ENCODE peak calls at places on chromosomes 5 and 9, in six cellular contexts. N is natural killer cell treated with Interleukin-12 subunit alpha and Interleukin-12 subunit beta and Interleukin-15 and Interleukin-18, amount 100 ng/mL, for 72 hours; K is amniotic stem cell; Z is HepG2; S is cardiac fibroblast; C is kidney glomerular epithelial cell. F is an unnamed sample.
A peak's percentile ranks its signal among the peaks of the same experiment; 100 is the strongest.

GRCh38 chr5:77423022-77423750 is 68.9 kb downstream of the WDR41 start:
- DNase-seq in N (no peak), K (no peak), Z (no peak), S (no peak), C (peak; percentile 22), F (no peak)

GRCh38 chr9:38017149-38017884 is 51.7 kb downstream of the SHB start:
- DNase-seq in N (no peak), K (no peak), Z (no peak), S (peak; percentile 72), C (peak; percentile 81), F (no peak)

GRCh38 chr5:106374956-106375355 is 1295.8 kb downstream of the EFNA5 start:
- DNase-seq in N (no peak), K (no peak), Z (no peak), S (peak; percentile 8), C (no peak), F (no peak)

GRCh38 chr5:107817951-107818350 is 147.2 kb upstream of the EFNA5 start:
- DNase-seq in N (no peak), K (no peak), Z (no peak), S (no peak), C (no peak), F (no peak)

GRCh38 chr5:179821298-179822058 is 773 bp downstream of the SQSTM1 start:
- DNase-seq in N (peak; percentile 93), K (peak; percentile 68), Z (peak; percentile 80), S (peak; percentile 96), C (peak; percentile 84), F (peak; percentile 88)

GRCh38 chr5:180829711-180830110 is 27.1 kb upstream of the MGAT1 start:
- DNase-seq in N (no peak), K (no peak), Z (no peak), S (no peak), C (no peak), F (no peak)

GRCh38 chr5:78504726-78505431 is 143.7 kb downstream of the LHFPL2 start:
- DNase-seq in N (no peak), K (peak; percentile 97), Z (no peak), S (peak; percentile 100), C (peak; percentile 50), F (no peak)

GRCh38 chr9:106755727-106756126 is 107.2 kb upstream of the ZNF462 start:
- DNase-seq in N (no peak), K (no peak), Z (no peak), S (no peak), C (no peak), F (no peak)

GRCh38 chr9:21995652-21996275 is 1.2 kb downstream of the CDKN2B-AS1 start:
- DNase-seq in N (peak; percentile 62), K (no peak), Z (no peak), S (peak; percentile 72), C (no peak), F (no peak)

GRCh38 chr9:136437430-136437829 is 2.2 kb downstream of the INPP5E start:
- DNase-seq in N (no peak), K (no peak), Z (no peak), S (peak; percentile 53), C (no peak), F (no peak)

GRCh38 chr9:93096811-93097382 is 880 bp downstream of the CARD19 start:
- DNase-seq in N (peak; percentile 54), K (no peak), Z (no peak), S (no peak), C (no peak), F (no peak)

GRCh38 chr9:125240649-125240999 is 519 bp downstream of the HSPA5 start:
- DNase-seq in N (no peak), K (no peak), Z (peak; percentile 19), S (peak; percentile 47), C (no peak), F (peak; percentile 22)

GRCh38 chr9:68500457-68501158 is 40.1 kb downstream of the TMEM252 start:
- DNase-seq in N (no peak), K (no peak), Z (peak; percentile 43), S (no peak), C (peak; percentile 23), F (no peak)

GRCh38 chr5:140093179-140093578 is 20.7 kb upstream of the PURA start:
- DNase-seq in N (no peak), K (no peak), Z (no peak), S (no peak), C (no peak), F (no peak)

GRCh38 chr9:34611811-34612787 is at the start of gene RPP25L:
- DNase-seq in N (peak; percentile 95), K (peak; percentile 70), Z (peak; percentile 62), S (peak; percentile 81), C (peak; percentile 29), F (peak; percentile 93)

GRCh38 chr9:83285836-83286235 is 222.9 kb upstream of the RASEF start:
- DNase-seq in N (no peak), K (no peak), Z (no peak), S (no peak), C (no peak), F (no peak)

GRCh38 chr5:177232761-177233160 is 70.8 kb downstream of the RAB24 start:
- DNase-seq in N (no peak), K (no peak), Z (no peak), S (peak; percentile 38), C (peak; percentile 18), F (no peak)

GRCh38 chr5:88674262-88675158 is 208.5 kb downstream of the MEF2C start:
- DNase-seq in N (no peak), K (no peak), Z (no peak), S (peak; percentile 28), C (no peak), F (peak; percentile 48)

GRCh38 chr5:144198386-144198785 is 27.7 kb downstream of the KCTD16 start:
- DNase-seq in N (no peak), K (no peak), Z (no peak), S (peak; percentile 80), C (peak; percentile 18), F (no peak)

GRCh38 chr9:33128570-33128969 is 38.6 kb downstream of the B4GALT1 start:
- DNase-seq in N (no peak), K (no peak), Z (no peak), S (no peak), C (no peak), F (no peak)

GRCh38 chr5:177300236-177300880 is 3.2 kb downstream of the RAB24 start:
- DNase-seq in N (peak; percentile 90), K (no peak), Z (no peak), S (peak; percentile 67), C (peak; percentile 23), F (peak; percentile 75)

GRCh38 chr9:21317956-21318923 is 13.1 kb upstream of the IFNA5 start:
- DNase-seq in N (no peak), K (peak; percentile 21), Z (peak; percentile 24), S (peak; percentile 71), C (peak; percentile 63), F (no peak)

GRCh38 chr5:143243103-143243502 is 160.4 kb downstream of the NR3C1 start:
- DNase-seq in N (no peak), K (no peak), Z (no peak), S (no peak), C (no peak), F (no peak)

GRCh38 chr5:80756292-80756691 is 101.5 kb upstream of the DHFR start:
- DNase-seq in N (no peak), K (no peak), Z (no peak), S (no peak), C (no peak), F (no peak)

GRCh38 chr9:135375001-135375400 is 104.6 kb upstream of the PPP1R26 start:
- DNase-seq in N (no peak), K (no peak), Z (no peak), S (no peak), C (no peak), F (no peak)

GRCh38 chr5:98108497-98108896 is 665.0 kb upstream of the RGMB start:
- DNase-seq in N (no peak), K (peak; percentile 62), Z (no peak), S (peak; percentile 98), C (no peak), F (no peak)

GRCh38 chr5:137072376-137073174 is 426.6 kb downstream of the SPOCK1 start:
- DNase-seq in N (no peak), K (no peak), Z (no peak), S (peak; percentile 57), C (peak; percentile 32), F (peak; percentile 72)

GRCh38 chr5:157384971-157385709 is 74.9 kb upstream of the NIPAL4 start:
- DNase-seq in N (no peak), K (peak; percentile 92), Z (no peak), S (peak; percentile 98), C (peak; percentile 97), F (no peak)

GRCh38 chr5:91162534-91163381 is 220.4 kb downstream of the ARRDC3 start:
- DNase-seq in N (peak; percentile 88), K (peak; percentile 56), Z (peak; percentile 48), S (peak; percentile 98), C (peak; percentile 96), F (no peak)

GRCh38 chr5:77076961-77077820 is 9.9 kb downstream of the ZBED3 start:
- DNase-seq in N (peak; percentile 76), K (no peak), Z (no peak), S (peak; percentile 59), C (peak; percentile 20), F (peak; percentile 79)

GRCh38 chr5:180592176-180592575 is 877 bp upstream of the SCGB3A1 start:
- DNase-seq in N (no peak), K (no peak), Z (no peak), S (no peak), C (no peak), F (no peak)

GRCh38 chr5:135850671-135851070 is 16.2 kb downstream of the SLC25A48 start:
- DNase-seq in N (no peak), K (no peak), Z (no peak), S (no peak), C (no peak), F (no peak)

GRCh38 chr5:174625591-174626365 is 98.6 kb upstream of the MSX2 start:
- DNase-seq in N (no peak), K (no peak), Z (no peak), S (no peak), C (no peak), F (no peak)

GRCh38 chr9:133999866-134000265 is 7.7 kb upstream of the VAV2 start:
- DNase-seq in N (no peak), K (no peak), Z (no peak), S (no peak), C (no peak), F (no peak)

GRCh38 chr9:86519216-86519615 is 165.0 kb upstream of the TUT7 start:
- DNase-seq in N (no peak), K (no peak), Z (no peak), S (no peak), C (no peak), F (no peak)

GRCh38 chr9:25442517-25442916 is 235.7 kb downstream of the TUSC1 start:
- DNase-seq in N (no peak), K (no peak), Z (no peak), S (no peak), C (no peak), F (no peak)

GRCh38 chr9:129839324-129840023 is 4.2 kb downstream of the USP20 start:
- DNase-seq in N (no peak), K (no peak), Z (no peak), S (peak; percentile 13), C (no peak), F (no peak)

GRCh38 chr9:6715755-6716643 is 41.8 kb upstream of the KDM4C start:
- DNase-seq in N (peak; percentile 82), K (no peak), Z (peak; percentile 79), S (no peak), C (no peak), F (peak; percentile 78)

GRCh38 chr9:86353591-86354047 is 591 bp downstream of the TUT7 start:
- DNase-seq in N (no peak), K (no peak), Z (peak; percentile 10), S (no peak), C (peak; percentile 16), F (no peak)

F was measured in germinal center.